ENCODE peak calls at places on chromosomes 6 and 20, in five cellular contexts. One of them, this sample, is unnamed.

GRCh38 chr6:162721404-162721687 is 6.2 kb downstream of the PRKN start:
- DNase-seq in HFFc6: no peak
- DNase-seq in activated B cell treated with CpG ODN at 0.5 μM for 24 hours: no peak
- DNase-seq in SK-N-SH: no peak
- DNase-seq in A673: no peak
- DNase-seq in this sample: no peak

GRCh38 chr6:105272783-105273182 is 93.0 kb upstream of the POPDC3 start:
- DNase-seq in HFFc6: peak
- DNase-seq in activated B cell treated with CpG ODN at 0.5 μM for 24 hours: no peak
- DNase-seq in SK-N-SH: no peak
- DNase-seq in A673: no peak
- DNase-seq in this sample: peak

GRCh38 chr6:72524011-72524645 is 97.7 kb upstream of the KCNQ5 start:
- DNase-seq in HFFc6: no peak
- DNase-seq in activated B cell treated with CpG ODN at 0.5 μM for 24 hours: no peak
- DNase-seq in SK-N-SH: no peak
- DNase-seq in A673: no peak
- DNase-seq in this sample: peak

GRCh38 chr6:36858407-36858981 is 16.1 kb downstream of the PPIL1 start:
- DNase-seq in HFFc6: peak
- DNase-seq in activated B cell treated with CpG ODN at 0.5 μM for 24 hours: no peak
- DNase-seq in SK-N-SH: no peak
- DNase-seq in A673: no peak
- DNase-seq in this sample: no peak

GRCh38 chr6:125790403-125791150 is at the start of gene NCOA7:
- DNase-seq in HFFc6: peak
- DNase-seq in activated B cell treated with CpG ODN at 0.5 μM for 24 hours: peak
- DNase-seq in SK-N-SH: peak
- DNase-seq in A673: peak
- DNase-seq in this sample: peak

GRCh38 chr20:23298926-23299672 is 51.5 kb upstream of the NXT1 start:
- DNase-seq in HFFc6: no peak
- DNase-seq in activated B cell treated with CpG ODN at 0.5 μM for 24 hours: no peak
- DNase-seq in SK-N-SH: no peak
- DNase-seq in A673: no peak
- DNase-seq in this sample: no peak

GRCh38 chr6:10759312-10759839 is 11.8 kb downstream of the TMEM14B start:
- DNase-seq in HFFc6: peak
- DNase-seq in activated B cell treated with CpG ODN at 0.5 μM for 24 hours: no peak
- DNase-seq in SK-N-SH: peak
- DNase-seq in A673: peak
- DNase-seq in this sample: no peak

GRCh38 chr6:37630281-37630799 is 67.3 kb downstream of the MDGA1 start:
- DNase-seq in HFFc6: peak
- DNase-seq in activated B cell treated with CpG ODN at 0.5 μM for 24 hours: no peak
- DNase-seq in SK-N-SH: no peak
- DNase-seq in A673: no peak
- DNase-seq in this sample: no peak

GRCh38 chr6:156618600-156619205 is 158.5 kb upstream of the ARID1B start:
- DNase-seq in HFFc6: no peak
- DNase-seq in activated B cell treated with CpG ODN at 0.5 μM for 24 hours: no peak
- DNase-seq in SK-N-SH: peak
- DNase-seq in A673: peak
- DNase-seq in this sample: peak

GRCh38 chr6:13733178-13733851 is 21.7 kb upstream of the RANBP9 start:
- DNase-seq in HFFc6: peak
- DNase-seq in activated B cell treated with CpG ODN at 0.5 μM for 24 hours: no peak
- DNase-seq in SK-N-SH: no peak
- DNase-seq in A673: peak
- DNase-seq in this sample: no peak

GRCh38 chr6:33620584-33621395 is at the start of gene ITPR3:
- DNase-seq in HFFc6: peak
- DNase-seq in activated B cell treated with CpG ODN at 0.5 μM for 24 hours: peak
- DNase-seq in SK-N-SH: peak
- DNase-seq in A673: peak
- DNase-seq in this sample: no peak

GRCh38 chr6:132096245-132096644 is 145.1 kb upstream of the CCN2 start:
- DNase-seq in HFFc6: no peak
- DNase-seq in activated B cell treated with CpG ODN at 0.5 μM for 24 hours: no peak
- DNase-seq in SK-N-SH: no peak
- DNase-seq in A673: no peak
- DNase-seq in this sample: no peak

GRCh38 chr6:90212274-90212673 is 84.4 kb downstream of the BACH2 start:
- DNase-seq in HFFc6: no peak
- DNase-seq in activated B cell treated with CpG ODN at 0.5 μM for 24 hours: no peak
- DNase-seq in SK-N-SH: no peak
- DNase-seq in A673: no peak
- DNase-seq in this sample: no peak

GRCh38 chr6:3482869-3483268 is 26.0 kb upstream of the SLC22A23 start:
- DNase-seq in HFFc6: no peak
- DNase-seq in activated B cell treated with CpG ODN at 0.5 μM for 24 hours: no peak
- DNase-seq in SK-N-SH: no peak
- DNase-seq in A673: no peak
- DNase-seq in this sample: no peak

GRCh38 chr20:36070451-36070850 is 84.1 kb upstream of the EPB41L1 start:
- DNase-seq in HFFc6: no peak
- DNase-seq in activated B cell treated with CpG ODN at 0.5 μM for 24 hours: no peak
- DNase-seq in SK-N-SH: no peak
- DNase-seq in A673: no peak
- DNase-seq in this sample: no peak

GRCh38 chr20:17621229-17621968 is 51.5 kb downstream of the DSTN start:
- DNase-seq in HFFc6: no peak
- DNase-seq in activated B cell treated with CpG ODN at 0.5 μM for 24 hours: no peak
- DNase-seq in SK-N-SH: peak
- DNase-seq in A673: no peak
- DNase-seq in this sample: no peak

GRCh38 chr20:1309439-1309847 is 19.5 kb downstream of the SDCBP2 start:
- DNase-seq in HFFc6: no peak
- DNase-seq in activated B cell treated with CpG ODN at 0.5 μM for 24 hours: no peak
- DNase-seq in SK-N-SH: no peak
- DNase-seq in A673: no peak
- DNase-seq in this sample: no peak

GRCh38 chr20:10919549-10920140 is 245.8 kb upstream of the JAG1 start:
- DNase-seq in HFFc6: peak
- DNase-seq in activated B cell treated with CpG ODN at 0.5 μM for 24 hours: no peak
- DNase-seq in SK-N-SH: no peak
- DNase-seq in A673: no peak
- DNase-seq in this sample: no peak

GRCh38 chr6:44039839-44040350 is 87.4 kb downstream of the MRPL14 start:
- DNase-seq in HFFc6: no peak
- DNase-seq in activated B cell treated with CpG ODN at 0.5 μM for 24 hours: no peak
- DNase-seq in SK-N-SH: no peak
- DNase-seq in A673: no peak
- DNase-seq in this sample: peak

GRCh38 chr6:24995270-24995669 is 59.5 kb upstream of the RIPOR2 start:
- DNase-seq in HFFc6: no peak
- DNase-seq in activated B cell treated with CpG ODN at 0.5 μM for 24 hours: no peak
- DNase-seq in SK-N-SH: no peak
- DNase-seq in A673: no peak
- DNase-seq in this sample: no peak

GRCh38 chr20:63092660-63093215 is 86.0 kb upstream of the BHLHE23 start:
- DNase-seq in HFFc6: no peak
- DNase-seq in activated B cell treated with CpG ODN at 0.5 μM for 24 hours: no peak
- DNase-seq in SK-N-SH: no peak
- DNase-seq in A673: no peak
- DNase-seq in this sample: peak

GRCh38 chr6:145842693-145843546 is 28.3 kb upstream of the FBXO30 start:
- DNase-seq in HFFc6: no peak
- DNase-seq in activated B cell treated with CpG ODN at 0.5 μM for 24 hours: no peak
- DNase-seq in SK-N-SH: peak
- DNase-seq in A673: no peak
- DNase-seq in this sample: no peak

GRCh38 chr20:7893019-7893730 is 47.1 kb downstream of the HAO1 start:
- DNase-seq in HFFc6: no peak
- DNase-seq in activated B cell treated with CpG ODN at 0.5 μM for 24 hours: no peak
- DNase-seq in SK-N-SH: no peak
- DNase-seq in A673: no peak
- DNase-seq in this sample: no peak

GRCh38 chr6:106473807-106474206 is 113.3 kb downstream of the CRYBG1 start:
- DNase-seq in HFFc6: peak
- DNase-seq in activated B cell treated with CpG ODN at 0.5 μM for 24 hours: no peak
- DNase-seq in SK-N-SH: no peak
- DNase-seq in A673: no peak
- DNase-seq in this sample: no peak

GRCh38 chr6:24718449-24719124 is 367 bp downstream of the C6orf62 start:
- DNase-seq in HFFc6: no peak
- DNase-seq in activated B cell treated with CpG ODN at 0.5 μM for 24 hours: no peak
- DNase-seq in SK-N-SH: no peak
- DNase-seq in A673: no peak
- DNase-seq in this sample: no peak

GRCh38 chr20:8657664-8658063 is 411.2 kb upstream of the PLCB4 start:
- DNase-seq in HFFc6: no peak
- DNase-seq in activated B cell treated with CpG ODN at 0.5 μM for 24 hours: no peak
- DNase-seq in SK-N-SH: no peak
- DNase-seq in A673: no peak
- DNase-seq in this sample: no peak

GRCh38 chr6:89242574-89243330 is 25.6 kb upstream of the GABRR1 start:
- DNase-seq in HFFc6: peak
- DNase-seq in activated B cell treated with CpG ODN at 0.5 μM for 24 hours: no peak
- DNase-seq in SK-N-SH: peak
- DNase-seq in A673: peak
- DNase-seq in this sample: no peak

GRCh38 chr20:4151991-4152695 is 136.8 kb upstream of the RNF24 start:
- DNase-seq in HFFc6: peak
- DNase-seq in activated B cell treated with CpG ODN at 0.5 μM for 24 hours: no peak
- DNase-seq in SK-N-SH: no peak
- DNase-seq in A673: no peak
- DNase-seq in this sample: no peak

DNA sequence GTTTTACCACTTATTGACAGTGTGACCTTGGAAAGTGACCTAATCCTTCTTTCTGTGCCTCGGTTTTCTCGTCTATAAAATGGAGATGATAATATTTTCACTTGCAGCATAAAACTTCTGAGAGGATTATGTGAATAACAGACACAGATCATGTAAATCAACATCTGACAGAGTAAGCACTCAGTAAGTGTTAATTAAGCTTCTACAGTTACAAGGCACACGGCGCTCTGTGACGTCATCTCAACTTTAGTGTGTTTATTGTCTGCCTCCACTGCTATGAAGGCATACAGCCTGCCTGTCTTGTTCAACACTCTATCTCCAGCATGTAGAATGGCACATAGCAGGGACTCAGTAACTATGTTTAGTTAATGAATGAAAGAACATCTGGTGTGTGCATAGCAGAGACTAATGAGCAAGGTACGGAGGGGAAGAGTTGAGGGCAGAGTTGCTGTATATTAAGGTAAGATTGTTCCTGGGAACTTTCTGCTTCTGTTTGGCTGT is 66.5 kb upstream of the STMND1 start:
- DNase-seq in HFFc6: no peak
- DNase-seq in activated B cell treated with CpG ODN at 0.5 μM for 24 hours: no peak
- DNase-seq in SK-N-SH: no peak
- DNase-seq in A673: peak
- DNase-seq in this sample: no peak
- TF ChIP-seq CTCF in HFFc6: no peak
- TF ChIP-seq CTCF in activated B cell treated with CpG ODN at 0.5 μM for 24 hours: no peak
- TF ChIP-seq CTCF in SK-N-SH: no peak
- TF ChIP-seq CTCF in A673: no peak
- TF ChIP-seq CTCF in this sample: no peak

GRCh38 chr20:25303292-25304024 is 55.6 kb downstream of the PYGB start:
- DNase-seq in HFFc6: no peak
- DNase-seq in activated B cell treated with CpG ODN at 0.5 μM for 24 hours: no peak
- DNase-seq in SK-N-SH: no peak
- DNase-seq in A673: no peak
- DNase-seq in this sample: no peak

GRCh38 chr20:25301357-25301920 is 53.6 kb downstream of the PYGB start:
- DNase-seq in HFFc6: no peak
- DNase-seq in activated B cell treated with CpG ODN at 0.5 μM for 24 hours: no peak
- DNase-seq in SK-N-SH: no peak
- DNase-seq in A673: no peak
- DNase-seq in this sample: no peak

GRCh38 chr20:25302596-25302995 is 54.7 kb downstream of the PYGB start:
- DNase-seq in HFFc6: no peak
- DNase-seq in activated B cell treated with CpG ODN at 0.5 μM for 24 hours: no peak
- DNase-seq in SK-N-SH: no peak
- DNase-seq in A673: no peak
- DNase-seq in this sample: no peak

GRCh38 chr20:25299801-25300200 is 51.9 kb downstream of the PYGB start:
- DNase-seq in HFFc6: peak
- DNase-seq in activated B cell treated with CpG ODN at 0.5 μM for 24 hours: no peak
- DNase-seq in SK-N-SH: no peak
- DNase-seq in A673: no peak
- DNase-seq in this sample: no peak

GRCh38 chr20:25300496-25301170 is 52.7 kb downstream of the PYGB start:
- DNase-seq in HFFc6: peak
- DNase-seq in activated B cell treated with CpG ODN at 0.5 μM for 24 hours: no peak
- DNase-seq in SK-N-SH: no peak
- DNase-seq in A673: no peak
- DNase-seq in this sample: no peak
- TF ChIP-seq CTCF in HFFc6: peak
- TF ChIP-seq CTCF in activated B cell treated with CpG ODN at 0.5 μM for 24 hours: no peak
- TF ChIP-seq CTCF in SK-N-SH: no peak
- TF ChIP-seq CTCF in A673: no peak
- TF ChIP-seq CTCF in this sample: no peak

GRCh38 chr20:44291754-44292153 is 19.2 kb downstream of the FITM2 start:
- DNase-seq in HFFc6: no peak
- DNase-seq in activated B cell treated with CpG ODN at 0.5 μM for 24 hours: no peak
- DNase-seq in SK-N-SH: no peak
- DNase-seq in A673: no peak
- DNase-seq in this sample: no peak

GRCh38 chr20:44284032-44284431 is 27.0 kb downstream of the FITM2 start:
- DNase-seq in HFFc6: no peak
- DNase-seq in activated B cell treated with CpG ODN at 0.5 μM for 24 hours: no peak
- DNase-seq in SK-N-SH: no peak
- DNase-seq in A673: no peak
- DNase-seq in this sample: no peak

GRCh38 chr20:44287272-44288097 is 23.5 kb downstream of the FITM2 start:
- DNase-seq in HFFc6: no peak
- DNase-seq in activated B cell treated with CpG ODN at 0.5 μM for 24 hours: no peak
- DNase-seq in SK-N-SH: no peak
- DNase-seq in A673: no peak
- DNase-seq in this sample: no peak

GRCh38 chr20:44288252-44288651 is 22.8 kb downstream of the FITM2 start:
- DNase-seq in HFFc6: no peak
- DNase-seq in activated B cell treated with CpG ODN at 0.5 μM for 24 hours: no peak
- DNase-seq in SK-N-SH: no peak
- DNase-seq in A673: no peak
- DNase-seq in this sample: no peak
- TF ChIP-seq CTCF in HFFc6: no peak
- TF ChIP-seq CTCF in activated B cell treated with CpG ODN at 0.5 μM for 24 hours: no peak
- TF ChIP-seq CTCF in SK-N-SH: no peak
- TF ChIP-seq CTCF in A673: no peak
- TF ChIP-seq CTCF in this sample: no peak

GRCh38 chr6:15147827-15148226 is 98.0 kb upstream of the JARID2 start:
- DNase-seq in HFFc6: no peak
- DNase-seq in activated B cell treated with CpG ODN at 0.5 μM for 24 hours: no peak
- DNase-seq in SK-N-SH: no peak
- DNase-seq in A673: no peak
- DNase-seq in this sample: no peak

GRCh38 chr6:15153191-15153590 is 92.7 kb upstream of the JARID2 start:
- DNase-seq in HFFc6: no peak
- DNase-seq in activated B cell treated with CpG ODN at 0.5 μM for 24 hours: no peak
- DNase-seq in SK-N-SH: no peak
- DNase-seq in A673: no peak
- DNase-seq in this sample: no peak

GRCh38 chr6:15152720-15153119 is 93.1 kb upstream of the JARID2 start:
- DNase-seq in HFFc6: no peak
- DNase-seq in activated B cell treated with CpG ODN at 0.5 μM for 24 hours: no peak
- DNase-seq in SK-N-SH: no peak
- DNase-seq in A673: no peak
- DNase-seq in this sample: no peak

GRCh38 chr6:15143540-15143939 is 102.3 kb upstream of the JARID2 start:
- DNase-seq in HFFc6: no peak
- DNase-seq in activated B cell treated with CpG ODN at 0.5 μM for 24 hours: no peak
- DNase-seq in SK-N-SH: no peak
- DNase-seq in A673: no peak
- DNase-seq in this sample: no peak

GRCh38 chr6:15148356-15149058 is 97.4 kb upstream of the JARID2 start:
- DNase-seq in HFFc6: peak
- DNase-seq in activated B cell treated with CpG ODN at 0.5 μM for 24 hours: no peak
- DNase-seq in SK-N-SH: no peak
- DNase-seq in A673: peak
- DNase-seq in this sample: peak
- TF ChIP-seq CTCF in HFFc6: no peak
- TF ChIP-seq CTCF in activated B cell treated with CpG ODN at 0.5 μM for 24 hours: no peak
- TF ChIP-seq CTCF in SK-N-SH: no peak
- TF ChIP-seq CTCF in A673: no peak
- TF ChIP-seq CTCF in this sample: peak